ENCODE peak calls at places on chromosome 6, in nine cellular contexts. B is natural killer cell; P is naive thymus-derived CD8-positive, alpha-beta T cell; S is activated CD4-positive, alpha-beta T cell treated with anti-CD3 and anti-CD28 coated beads for 36 hours; O is CD4-positive, alpha-beta T cell; G is stimulated activated naive CD8-positive, alpha-beta T cell treated with anti-CD3 and anti-CD28 coated beads, Interleukin-15, Interleukin-2, amounts not matched to agents 100 U/mL and 50 U/mL, for 24 hours; I is stimulated activated effector memory CD8-positive, alpha-beta T cell treated with anti-CD3 and anti-CD28 coated beads, Interleukin-12 subunit alpha, Interleukin-12 subunit beta, amount 100 ng/mL, for 72 hours; L is CD8-positive, alpha-beta T cell; W is HCT116. V is an unnamed sample.

GRCh38 chr6:119138906-119139541 is 60.6 kb upstream of the FAM184A start:
- ATAC-seq in B (peak; percentile 64), P (no peak), S (peak; percentile 47), O (no peak), G (peak; percentile 74), I (peak; percentile 89), L (no peak), W (no peak), V (peak; percentile 62)

GRCh38 chr6:109794201-109794926 is 103.3 kb downstream of the FIG4 start:
- ATAC-seq in B (no peak), P (no peak), S (no peak), O (no peak), G (no peak), I (no peak), L (no peak), W (peak; percentile 31), V (no peak)

GRCh38 chr6:133991096-133991593 is 38.1 kb downstream of the TBPL1 start:
- ATAC-seq in B (no peak), P (no peak), S (peak; percentile 55), O (no peak), G (no peak), I (no peak), L (no peak), W (peak; percentile 60), V (peak; percentile 61)

GRCh38 chr6:31792741-31793140 is 2.8 kb downstream of the VARS1 start:
- ATAC-seq in B (no peak), P (no peak), S (peak; percentile 8), O (no peak), G (peak; percentile 45), I (no peak), L (no peak), W (peak; percentile 57), V (peak; percentile 54)

GRCh38 chr6:131353876-131354275 is 218.6 kb downstream of the AKAP7 start:
- ATAC-seq in B (no peak), P (no peak), S (no peak), O (no peak), G (no peak), I (no peak), L (no peak), W (no peak), V (no peak)

GRCh38 chr6:33860706-33861474 is 57.1 kb upstream of the MLN start:
- ATAC-seq in B (no peak), P (peak; percentile 42), S (peak; percentile 57), O (peak; percentile 57), G (no peak), I (peak; percentile 16), L (peak; percentile 27), W (no peak), V (peak; percentile 13)

GRCh38 chr6:139133272-139133671 is 1.6 kb upstream of the HECA start:
- ATAC-seq in B (no peak), P (no peak), S (no peak), O (no peak), G (no peak), I (no peak), L (no peak), W (no peak), V (no peak)

GRCh38 chr6:56840467-56841371 is 114.2 kb upstream of the BEND6 start:
- ATAC-seq in B (no peak), P (no peak), S (no peak), O (no peak), G (no peak), I (no peak), L (no peak), W (no peak), V (no peak)

GRCh38 chr6:89970072-89970471 is 75.8 kb downstream of the GJA10 start:
- ATAC-seq in B (no peak), P (peak; percentile 35), S (no peak), O (no peak), G (no peak), I (no peak), L (no peak), W (peak; percentile 67), V (no peak)

GRCh38 chr6:39137235-39137634 is 22.2 kb upstream of the SAYSD1 start:
- ATAC-seq in B (no peak), P (no peak), S (no peak), O (no peak), G (no peak), I (no peak), L (no peak), W (no peak), V (no peak)

GRCh38 chr6:135935951-135936601 is 84.6 kb downstream of the PDE7B start:
- ATAC-seq in B (no peak), P (no peak), S (no peak), O (no peak), G (no peak), I (peak; percentile 16), L (no peak), W (peak; percentile 36), V (no peak)

GRCh38 chr6:154039231-154039842 is at the start of gene OPRM1:
- ATAC-seq in B (no peak), P (no peak), S (no peak), O (no peak), G (no peak), I (peak; percentile 51), L (no peak), W (no peak), V (no peak)

GRCh38 chr6:144809969-144810368 is 524.8 kb downstream of the UTRN start:
- ATAC-seq in B (no peak), P (no peak), S (no peak), O (no peak), G (no peak), I (no peak), L (no peak), W (no peak), V (no peak)

GRCh38 chr6:166106076-166106686 is 61.5 kb downstream of the TBXT start:
- ATAC-seq in B (peak; percentile 61), P (peak; percentile 54), S (peak; percentile 83), O (no peak), G (peak; percentile 77), I (peak; percentile 62), L (peak; percentile 71), W (peak; percentile 92), V (peak; percentile 16)

GRCh38 chr6:132392792-132393191 is 8.5 kb downstream of the MOXD1 start:
- ATAC-seq in B (no peak), P (no peak), S (no peak), O (no peak), G (no peak), I (no peak), L (no peak), W (peak; percentile 81), V (no peak)

GRCh38 chr6:36120539-36120938 is 9.8 kb upstream of the MAPK13 start:
- ATAC-seq in B (peak; percentile 39), P (peak; percentile 77), S (peak; percentile 59), O (peak; percentile 75), G (peak; percentile 60), I (peak; percentile 63), L (peak; percentile 67), W (no peak), V (peak; percentile 62)

GRCh38 chr6:87297115-87297514 is 25.3 kb upstream of the SMIM8 start:
- ATAC-seq in B (no peak), P (no peak), S (no peak), O (no peak), G (no peak), I (no peak), L (no peak), W (no peak), V (no peak)

GRCh38 chr6:100968934-100969333 is 87.8 kb upstream of the ASCC3 start:
- ATAC-seq in B (no peak), P (no peak), S (no peak), O (no peak), G (no peak), I (no peak), L (no peak), W (no peak), V (no peak)

GRCh38 chr6:107533415-107534059 is 43.6 kb downstream of the SOBP start:
- ATAC-seq in B (no peak), P (no peak), S (no peak), O (no peak), G (no peak), I (no peak), L (no peak), W (no peak), V (no peak)

GRCh38 chr6:3882865-3883264 is 33.7 kb downstream of the FAM50B start:
- ATAC-seq in B (no peak), P (no peak), S (no peak), O (no peak), G (no peak), I (no peak), L (no peak), W (no peak), V (no peak)

GRCh38 chr6:118318648-118319047 is 229.4 kb upstream of the PLN start:
- ATAC-seq in B (no peak), P (no peak), S (no peak), O (no peak), G (no peak), I (no peak), L (no peak), W (no peak), V (no peak)

GRCh38 chr6:57143690-57144089 is 28.4 kb upstream of the BAG2 start:
- ATAC-seq in B (no peak), P (no peak), S (no peak), O (no peak), G (no peak), I (no peak), L (no peak), W (no peak), V (no peak)

GRCh38 chr6:142075516-142076101 is 57.1 kb upstream of the GJE1 start:
- ATAC-seq in B (no peak), P (peak; percentile 59), S (peak; percentile 30), O (no peak), G (peak; percentile 68), I (peak; percentile 69), L (no peak), W (no peak), V (peak; percentile 80)

GRCh38 chr6:39696986-39697788 is 28.0 kb downstream of the KIF6 start:
- ATAC-seq in B (no peak), P (no peak), S (no peak), O (no peak), G (no peak), I (no peak), L (no peak), W (no peak), V (no peak)

GRCh38 chr6:140341272-140341671 is 966.8 kb upstream of the CITED2 start:
- ATAC-seq in B (no peak), P (no peak), S (no peak), O (no peak), G (no peak), I (no peak), L (no peak), W (no peak), V (no peak)

GRCh38 chr6:14530385-14530784 is 412.8 kb downstream of the CD83 start:
- ATAC-seq in B (no peak), P (no peak), S (peak; percentile 55), O (no peak), G (no peak), I (peak; percentile 56), L (no peak), W (no peak), V (peak; percentile 57)

GRCh38 chr6:13390658-13391057 is 62.3 kb upstream of the TBC1D7 start:
- ATAC-seq in B (peak; percentile 93), P (no peak), S (no peak), O (no peak), G (no peak), I (peak; percentile 51), L (no peak), W (no peak), V (no peak)

GRCh38 chr6:6090861-6091607 is 84.3 kb upstream of the NRN1 start:
- ATAC-seq in B (no peak), P (no peak), S (no peak), O (no peak), G (no peak), I (peak; percentile 78), L (no peak), W (no peak), V (peak; percentile 67)

GRCh38 chr6:91827151-91827550 is 1240.3 kb upstream of the MAP3K7 start:
- ATAC-seq in B (no peak), P (no peak), S (no peak), O (no peak), G (no peak), I (no peak), L (no peak), W (no peak), V (no peak)

GRCh38 chr6:107712523-107713213 is 111.4 kb downstream of the SCML4 start:
- ATAC-seq in B (peak; percentile 24), P (peak; percentile 3), S (peak; percentile 87), O (peak; percentile 22), G (peak; percentile 85), I (peak; percentile 89), L (peak; percentile 31), W (no peak), V (peak; percentile 90)

GRCh38 chr6:166775180-166775922 is 148.3 kb upstream of the RPS6KA2 start:
- ATAC-seq in B (peak; percentile 81), P (peak; percentile 79), S (peak; percentile 74), O (peak; percentile 88), G (peak; percentile 71), I (peak; percentile 65), L (peak; percentile 77), W (peak; percentile 85), V (peak; percentile 76)

V was measured in activated T-helper 17 cell treated with anti-CD3 and anti-CD28 coated beads, Interleukin-2, amount 50 U/mL, for 72 hours.